ENCODE peak calls at places on chromosomes 1 and 21, in seven cellular contexts. Z is endothelial cell; C is ovary; W is GM03348; Y is tibial nerve; V is stimulated activated CD4-positive, alpha-beta T cell treated with anti-CD3 and anti-CD28 coated beads, Interleukin-12 subunit alpha, Interleukin-12 subunit beta, amount 100 ng/mL, for 4 hours; O is foreskin fibroblast. P is an unnamed sample.

GRCh38 chr1:58318157-58318665 is 228.3 kb downstream of the OMA1 start:
- DNase-seq in Z (no peak), C (no peak), W (no peak), Y (no peak), V (no peak), O (no peak), P (no peak)

GRCh38 chr1:160639652-160640051 is 7.2 kb downstream of the SLAMF1 start:
- DNase-seq in Z (no peak), C (no peak), W (no peak), Y (no peak), V (no peak), O (no peak), P (no peak)

GRCh38 chr1:50156241-50157010 is 47.7 kb downstream of the ELAVL4 start:
- DNase-seq in Z (no peak), C (no peak), W (no peak), Y (no peak), V (no peak), O (peak), P (no peak)

GRCh38 chr1:37288900-37289299 is 185.5 kb upstream of the ZC3H12A start:
- DNase-seq in Z (no peak), C (no peak), W (no peak), Y (no peak), V (no peak), O (no peak), P (no peak)

GRCh38 chr1:229480500-229480899 is 27.6 kb downstream of the NUP133 start:
- DNase-seq in Z (no peak), C (no peak), W (no peak), Y (no peak), V (no peak), O (no peak), P (no peak)

GRCh38 chr21:45405271-45405818 is 380 bp downstream of the COL18A1 start:
- DNase-seq in Z (peak), C (peak), W (peak), Y (peak), V (peak), O (peak), P (no peak)

GRCh38 chr1:56585985-56586384 is 6.6 kb upstream of the PLPP3 start:
- DNase-seq in Z (no peak), C (no peak), W (no peak), Y (no peak), V (no peak), O (peak), P (no peak)

GRCh38 chr1:85599638-85600037 is 19.1 kb downstream of the CCN1 start:
- DNase-seq in Z (no peak), C (no peak), W (no peak), Y (no peak), V (no peak), O (no peak), P (no peak)

GRCh38 chr21:38965241-38965640 is 159.5 kb downstream of the ETS2 start:
- DNase-seq in Z (no peak), C (no peak), W (no peak), Y (no peak), V (no peak), O (no peak), P (no peak)

GRCh38 chr1:157369808-157370521 is 182.3 kb downstream of the FCRL5 start:
- DNase-seq in Z (peak), C (no peak), W (peak), Y (peak), V (no peak), O (peak), P (no peak)

GRCh38 chr1:220692436-220693228 is 2.5 kb downstream of the C1orf115 start:
- DNase-seq in Z (no peak), C (no peak), W (no peak), Y (no peak), V (no peak), O (peak), P (no peak)

GRCh38 chr1:164602480-164603093 is 43.6 kb downstream of the PBX1 start:
- DNase-seq in Z (no peak), C (peak), W (peak), Y (no peak), V (no peak), O (peak), P (no peak)

GRCh38 chr1:41513388-41513745 is 28.9 kb upstream of the EDN2 start:
- DNase-seq in Z (peak), C (no peak), W (no peak), Y (no peak), V (no peak), O (no peak), P (no peak)